ENCODE peak calls at places on chromosomes 1 and 21, in ten cellular contexts. W is activated CD4-positive, alpha-beta T cell treated with anti-CD3 and anti-CD28 coated beads for 1 hour; E is NCI-H1105; X is M059J; B is AG10803; M is Daoy; C is GM20000; S is NCI-H1092 treated with DMSO at 0.1 percent for 48 hours; K is neural progenitor cell; O is activated T-helper 1 cell treated with anti-CD3 and anti-CD28 coated beads, Interleukin-2, amount 50 U/mL, for 16 hours. Z is an unnamed sample.
A peak's percentile ranks its signal among the peaks of the same experiment; 100 is the strongest.

GRCh38 chr21:43311303-43311817 is 115.6 kb downstream of the SIK1 start:
- DNase-seq in W (no peak), E (peak; percentile 89), X (no peak), B (no peak), M (no peak), C (no peak), S (peak; percentile 47), K (no peak), O (no peak), Z (peak; percentile 25)

GRCh38 chr1:89566761-89567174 is 42.1 kb downstream of the LRRC8B start:
- DNase-seq in W (no peak), E (no peak), X (no peak), B (no peak), M (no peak), C (no peak), S (no peak), K (peak; percentile 68), O (no peak), Z (no peak)

GRCh38 chr1:65558215-65558614 is 137.7 kb downstream of the LEPR start:
- DNase-seq in W (no peak), E (no peak), X (peak; percentile 15), B (peak; percentile 20), M (no peak), C (no peak), S (no peak), K (no peak), O (no peak), Z (no peak)

GRCh38 chr1:201020040-201020591 is 3.4 kb downstream of the KIF21B start:
- DNase-seq in W (no peak), E (no peak), X (peak; percentile 15), B (no peak), M (no peak), C (peak; percentile 60), S (no peak), K (peak; percentile 55), O (no peak), Z (peak; percentile 63)

GRCh38 chr1:183218981-183219621 is 33.0 kb downstream of the LAMC2 start:
- DNase-seq in W (peak; percentile 12), E (peak; percentile 63), X (no peak), B (no peak), M (no peak), C (no peak), S (peak; percentile 80), K (peak; percentile 56), O (peak; percentile 7), Z (peak; percentile 42)

GRCh38 chr1:244171241-244171985 is 120.3 kb downstream of the ZBTB18 start:
- DNase-seq in W (no peak), E (no peak), X (no peak), B (peak; percentile 44), M (no peak), C (no peak), S (no peak), K (no peak), O (no peak), Z (no peak)

GRCh38 chr21:16040601-16041000 is 310.8 kb downstream of the USP25 start:
- DNase-seq in W (no peak), E (no peak), X (peak; percentile 51), B (no peak), M (no peak), C (no peak), S (no peak), K (no peak), O (no peak), Z (no peak)

GRCh38 chr1:109240158-109241152 is 8.9 kb upstream of the CELSR2 start:
- DNase-seq in W (no peak), E (peak; percentile 65), X (peak; percentile 80), B (peak; percentile 65), M (peak; percentile 90), C (no peak), S (no peak), K (peak; percentile 45), O (no peak), Z (no peak)

GRCh38 chr1:17837631-17838030 is 82.5 kb downstream of the ACTL8 start:
- DNase-seq in W (no peak), E (no peak), X (no peak), B (peak; percentile 66), M (no peak), C (no peak), S (no peak), K (no peak), O (no peak), Z (no peak)

GRCh38 chr21:44793269-44794030 is 8.2 kb downstream of the UBE2G2 start:
- DNase-seq in W (peak; percentile 28), E (peak; percentile 31), X (peak; percentile 39), B (peak; percentile 52), M (peak; percentile 65), C (peak; percentile 83), S (peak; percentile 53), K (peak; percentile 78), O (no peak), Z (peak; percentile 78)

GRCh38 chr1:21614419-21615115 is 54.6 kb downstream of the RAP1GAP start:
- DNase-seq in W (no peak), E (no peak), X (no peak), B (no peak), M (no peak), C (no peak), S (no peak), K (no peak), O (no peak), Z (no peak)

GRCh38 chr21:29449306-29449940 is 150.7 kb downstream of the BACH1 start:
- DNase-seq in W (no peak), E (no peak), X (no peak), B (no peak), M (no peak), C (no peak), S (no peak), K (no peak), O (no peak), Z (no peak)

GRCh38 chr1:40450491-40451237 is 388 bp downstream of the ZFP69B start:
- DNase-seq in W (peak; percentile 75), E (peak; percentile 14), X (peak; percentile 37), B (peak; percentile 37), M (peak; percentile 88), C (peak; percentile 76), S (peak; percentile 84), K (peak; percentile 22), O (peak; percentile 31), Z (peak; percentile 55)

GRCh38 chr1:92842082-92843045 is 10.5 kb downstream of the RPL5 start:
- DNase-seq in W (no peak), E (no peak), X (no peak), B (no peak), M (no peak), C (no peak), S (no peak), K (no peak), O (no peak), Z (peak; percentile 16)

GRCh38 chr1:229377429-229377828 is 34.6 kb upstream of the CCSAP start:
- DNase-seq in W (no peak), E (no peak), X (no peak), B (no peak), M (no peak), C (no peak), S (no peak), K (no peak), O (no peak), Z (no peak)

GRCh38 chr1:1187938-1188337 is 14.3 kb downstream of the TTLL10 start:
- DNase-seq in W (no peak), E (no peak), X (peak; percentile 40), B (peak; percentile 71), M (no peak), C (no peak), S (no peak), K (no peak), O (no peak), Z (no peak)

GRCh38 chr1:70685300-70686286 is 274.5 kb downstream of the CTH start:
- DNase-seq in W (peak; percentile 11), E (peak; percentile 64), X (peak; percentile 57), B (peak; percentile 73), M (no peak), C (peak; percentile 61), S (peak; percentile 40), K (peak; percentile 72), O (no peak), Z (peak; percentile 72)

GRCh38 chr1:20728371-20729154 is 3.9 kb downstream of the SH2D5 start:
- DNase-seq in W (peak; percentile 6), E (no peak), X (no peak), B (no peak), M (peak; percentile 3), C (peak; percentile 15), S (no peak), K (no peak), O (no peak), Z (no peak)

GRCh38 chr1:184801503-184801902 is 46.8 kb upstream of the EDEM3 start:
- DNase-seq in W (no peak), E (no peak), X (peak; percentile 56), B (peak; percentile 86), M (no peak), C (no peak), S (no peak), K (no peak), O (no peak), Z (no peak)

GRCh38 chr1:211680752-211681327 is 5.4 kb upstream of the NEK2 start:
- DNase-seq in W (peak; percentile 67), E (peak; percentile 88), X (peak; percentile 84), B (peak; percentile 85), M (peak; percentile 84), C (peak; percentile 73), S (peak; percentile 93), K (peak; percentile 85), O (peak; percentile 37), Z (peak; percentile 93)

GRCh38 chr1:116172666-116173065 is 61.5 kb downstream of the MAB21L3 start:
- DNase-seq in W (no peak), E (no peak), X (no peak), B (no peak), M (no peak), C (no peak), S (no peak), K (no peak), O (no peak), Z (no peak)

GRCh38 chr1:117257291-117257690 is 46.6 kb upstream of the VTCN1 start:
- DNase-seq in W (no peak), E (no peak), X (no peak), B (no peak), M (no peak), C (no peak), S (no peak), K (no peak), O (no peak), Z (no peak)

GRCh38 chr1:167538657-167539056 is 14.9 kb downstream of the CREG1 start:
- DNase-seq in W (no peak), E (no peak), X (peak; percentile 47), B (no peak), M (no peak), C (no peak), S (no peak), K (peak; percentile 23), O (no peak), Z (no peak)

Z was measured in NAMALWA.